ENCODE peak calls at places on chromosomes 4 and X, in nine cellular contexts. J is GM23248; F is esophagus squamous epithelium; V is astrocyte; O is adrenal gland; R is fibroblast of lung; H is thoracic aorta; N is body of pancreas; C is CD4-positive, alpha-beta T cell. K is an unnamed sample.

GRCh38 chr4:110636677-110637407 is 14.0 kb upstream of the PITX2 start:
- DNase-seq in R (peak), N (no peak), H (no peak), C (no peak), J (peak), V (peak), O (no peak), F (no peak), K (no peak)

GRCh38 chr4:48718818-48719465 is 61.1 kb downstream of the FRYL start:
- DNase-seq in H (no peak), V (no peak), O (no peak), N (no peak), C (no peak), R (no peak), J (no peak), F (no peak), K (no peak)

GRCh38 chr4:85430226-85430625 is 44.7 kb upstream of the ARHGAP24 start:
- DNase-seq in R (no peak), H (no peak), V (no peak), C (no peak), O (no peak), F (no peak), J (no peak), N (no peak), K (no peak)

GRCh38 chrX:129651756-129652564 is 2.8 kb downstream of the APLN start:
- DNase-seq in O (no peak), J (no peak), V (no peak), H (no peak), C (no peak), R (no peak), N (no peak), F (no peak), K (no peak)

GRCh38 chr4:184911310-184911709 is 85.5 kb upstream of the ACSL1 start:
- DNase-seq in J (no peak), V (peak), F (no peak), C (no peak), O (no peak), R (peak), N (no peak), H (no peak), K (no peak)

GRCh38 chrX:153539171-153539978 is 21.9 kb downstream of the ATP2B3 start:
- DNase-seq in R (peak), C (peak), F (no peak), N (peak), V (no peak), J (peak), O (peak), H (no peak), K (peak)

GRCh38 chrX:13863326-13863725 is 46.4 kb upstream of the GPM6B start:
- DNase-seq in H (no peak), N (no peak), J (no peak), C (no peak), O (no peak), F (no peak), V (peak), R (peak), K (no peak)

GRCh38 chrX:153455571-153455970 is 9.7 kb upstream of the TREX2 start:
- DNase-seq in J (no peak), N (no peak), V (no peak), C (no peak), F (no peak), H (no peak), R (no peak), O (no peak), K (no peak)

GRCh38 chr4:36385951-36386561 is 104.6 kb downstream of the DTHD1 start:
- DNase-seq in V (no peak), O (no peak), J (no peak), R (no peak), C (peak), N (no peak), H (no peak), F (no peak), K (no peak)

GRCh38 chr4:85812776-85813175 is 337.8 kb downstream of the ARHGAP24 start:
- DNase-seq in V (peak), R (peak), O (no peak), H (no peak), C (no peak), J (peak), F (no peak), N (no peak), K (no peak)

GRCh38 chr4:5387457-5387856 is 320.9 kb downstream of the EVC2 start:
- DNase-seq in C (no peak), H (no peak), J (no peak), F (no peak), V (no peak), N (no peak), R (no peak), O (no peak), K (no peak)

GRCh38 chr4:17276821-17277220 is 235.1 kb downstream of the QDPR start:
- DNase-seq in V (peak), J (peak), C (no peak), H (no peak), O (no peak), F (no peak), N (no peak), R (peak), K (no peak)

GRCh38 chrX:140439455-140439854 is 65.4 kb downstream of the SOX3 start:
- DNase-seq in H (no peak), N (peak), C (no peak), R (peak), J (peak), V (peak), O (no peak), F (no peak), K (peak)

GRCh38 chr4:180059216-180059881 is 2183.9 kb upstream of the TENM3 start:
- DNase-seq in R (peak), O (peak), H (no peak), N (no peak), J (peak), F (no peak), C (no peak), V (peak), K (no peak)

GRCh38 chr4:35493977-35494376 is 750.3 kb downstream of the ARAP2 start:
- DNase-seq in F (no peak), R (no peak), V (no peak), O (no peak), H (no peak), C (no peak), N (peak), J (no peak), K (no peak)

GRCh38 chrX:130179579-130180215 is 7.9 kb downstream of the RAB33A start:
- DNase-seq in C (no peak), H (no peak), F (no peak), R (peak), N (no peak), J (peak), O (no peak), V (no peak), K (no peak)

GRCh38 chrX:148204195-148204594 is 223.1 kb downstream of the FMR1NB start:
- DNase-seq in V (no peak), J (no peak), R (no peak), C (no peak), F (no peak), N (no peak), H (no peak), O (no peak), K (no peak)

GRCh38 chrX:20361890-20362262 is 95.2 kb upstream of the RPS6KA3 start:
- DNase-seq in F (no peak), C (no peak), R (peak), J (peak), N (no peak), O (no peak), V (peak), H (no peak), K (no peak)

GRCh38 chr4:25535278-25535677 is 120.4 kb upstream of the SLC34A2 start:
- DNase-seq in V (no peak), O (no peak), C (no peak), J (no peak), N (no peak), R (peak), F (no peak), H (no peak), K (no peak)

GRCh38 chrX:68718443-68718820 is 71.0 kb downstream of the STARD8 start:
- DNase-seq in C (no peak), J (no peak), H (no peak), N (peak), F (no peak), O (no peak), R (no peak), V (no peak), K (no peak)

GRCh38 chrX:24242649-24243556 is 71.0 kb downstream of the SUPT20HL2 start:
- DNase-seq in H (no peak), R (peak), F (peak), J (peak), V (peak), N (peak), C (no peak), O (peak), K (no peak)

GRCh38 chr4:6917445-6918241 is 8.0 kb downstream of the TBC1D14 start:
- DNase-seq in F (peak), N (peak), O (peak), V (no peak), H (no peak), R (peak), J (no peak), C (no peak), K (peak)

GRCh38 chrX:68415289-68415688 is 18.0 kb downstream of the OPHN1 start:
- DNase-seq in H (no peak), O (peak), R (peak), V (peak), J (peak), F (no peak), C (no peak), N (no peak), K (no peak)

GRCh38 chr4:24067781-24068193 is 177.9 kb upstream of the PPARGC1A start:
- DNase-seq in J (peak), V (peak), R (peak), N (peak), O (no peak), F (no peak), C (no peak), H (no peak), K (no peak)

GRCh38 chr4:55004831-55005230 is 120.6 kb downstream of the KDR start:
- DNase-seq in N (peak), J (no peak), R (peak), O (peak), V (peak), F (no peak), H (no peak), C (no peak), K (no peak)

GRCh38 chr4:128287159-128287870 is at the start of gene PGRMC2:
- DNase-seq in N (no peak), H (no peak), F (peak), C (peak), O (peak), V (peak), J (peak), R (peak), K (no peak)

GRCh38 chr4:125389713-125390112 is 75.0 kb downstream of the FAT4 start:
- DNase-seq in F (no peak), N (no peak), V (peak), J (peak), R (peak), O (no peak), C (no peak), H (no peak), K (no peak)

DNA sequence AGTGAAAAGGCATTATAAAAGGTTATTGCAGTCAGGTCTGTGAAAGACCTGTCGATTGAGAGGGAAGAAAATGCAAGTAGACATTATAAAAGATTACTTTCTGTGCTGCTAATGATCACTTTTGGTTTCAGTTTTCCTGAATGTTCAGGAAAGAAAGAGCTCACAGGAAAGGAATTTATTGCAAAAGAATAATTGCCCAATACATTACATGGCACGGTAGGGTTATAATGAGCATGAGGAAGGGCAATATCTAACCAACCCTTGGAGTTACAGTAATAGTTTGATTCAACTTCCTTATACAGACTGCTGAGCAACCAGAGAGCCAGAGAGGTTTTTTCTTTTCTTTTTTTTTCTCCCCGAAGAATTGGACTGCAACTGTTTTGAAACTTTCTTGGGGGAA is 246.9 kb downstream of the C4orf33 start:
- DNase-seq in V (peak), C (no peak), N (no peak), R (peak), J (peak), O (no peak), H (no peak), F (no peak), K (no peak)
- H3K27ac ChIP-seq in V (no peak), C (no peak), N (peak), R (no peak), J (peak), O (no peak), H (no peak), F (no peak), K (no peak)

DNA sequence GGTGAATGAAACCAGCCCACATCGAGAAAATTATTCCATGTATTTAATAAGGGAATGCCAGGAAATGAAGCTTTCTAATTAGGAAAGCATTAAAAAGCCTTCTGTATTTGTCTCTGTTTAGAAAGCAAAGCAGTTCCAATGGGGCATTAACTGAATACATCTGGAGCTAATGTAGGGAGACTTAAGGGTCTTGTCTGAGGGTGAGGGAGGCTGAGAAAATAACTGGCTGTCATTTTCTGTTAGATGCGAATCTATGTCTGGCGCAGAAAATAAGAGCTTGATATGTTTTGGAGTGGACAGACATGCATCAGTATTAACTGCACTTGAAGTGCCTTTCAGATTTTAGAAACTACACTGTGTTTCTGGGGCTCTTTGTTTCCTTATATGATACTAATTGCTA is 111.3 kb downstream of the KLHL8 start:
- DNase-seq in V (no peak), O (no peak), F (no peak), C (no peak), H (no peak), R (no peak), N (no peak), J (no peak), K (no peak)
- H3K27ac ChIP-seq in V (peak), O (no peak), F (peak), C (no peak), H (peak), R (peak), N (no peak), J (no peak), K (peak)

GRCh38 chrX:155767101-155767878 is 113.9 kb upstream of the VAMP7 start:
- DNase-seq in V (peak), R (peak), O (peak), H (peak), F (no peak), N (peak), J (peak), C (no peak), K (peak)

GRCh38 chrX:155766321-155766720 is 114.8 kb upstream of the VAMP7 start:
- DNase-seq in V (no peak), H (no peak), F (no peak), N (no peak), C (no peak), R (peak), O (no peak), J (peak), K (no peak)

GRCh38 chrX:155768036-155768769 is 112.9 kb upstream of the VAMP7 start:
- DNase-seq in C (no peak), R (peak), H (no peak), N (no peak), J (peak), O (peak), V (no peak), F (no peak), K (peak)
- H3K27ac ChIP-seq in C (no peak), R (no peak), H (peak), N (no peak), J (peak), O (no peak), V (no peak), F (peak), K (no peak)

DNA sequence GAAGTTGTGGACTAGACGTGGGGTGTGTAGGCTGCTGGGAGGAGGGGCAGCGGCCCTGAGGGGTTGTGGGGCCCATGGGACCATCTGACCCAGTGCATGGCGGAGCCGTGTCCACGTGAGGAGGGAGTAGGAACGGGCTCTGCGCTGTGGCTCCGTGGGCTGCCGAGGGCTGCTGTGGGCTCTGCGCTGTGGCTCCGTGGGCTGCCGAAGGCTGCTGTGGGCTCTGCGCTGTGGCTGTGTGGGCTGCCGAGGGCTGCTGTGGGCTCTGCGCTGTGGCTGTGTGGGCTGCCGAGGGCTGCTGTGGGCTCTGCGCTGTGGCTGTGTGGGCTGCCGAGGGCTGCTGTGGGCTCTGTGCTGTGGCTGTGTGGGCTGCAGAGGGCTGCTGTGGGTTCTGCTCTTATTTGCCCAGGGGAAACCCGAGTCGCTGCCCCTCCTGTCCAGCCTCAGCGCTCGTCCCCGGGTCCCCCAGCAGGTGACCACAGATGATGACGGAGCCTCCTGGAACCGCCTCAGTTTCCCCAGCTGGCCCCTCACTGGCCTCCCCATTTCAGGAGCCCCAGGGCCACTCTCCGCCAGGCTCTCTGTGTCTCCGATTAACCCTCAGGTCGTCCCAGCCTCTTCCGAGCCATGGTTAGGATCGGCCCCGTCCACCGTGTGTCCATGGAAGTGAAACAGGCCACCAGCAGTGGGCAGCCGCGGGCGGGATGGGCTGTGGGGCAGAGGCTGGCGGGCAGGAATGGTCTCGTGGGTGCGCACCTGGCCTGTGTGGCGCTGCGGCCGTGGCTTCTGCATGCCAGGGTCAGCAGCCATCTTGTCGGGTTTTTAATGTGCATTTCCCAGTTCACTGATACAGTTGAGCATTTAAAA is 20.0 kb downstream of the PCGF3 start:
- DNase-seq in H (no peak), F (no peak), R (no peak), O (peak), C (no peak), N (no peak), J (no peak), V (no peak), K (no peak)
- H3K27ac ChIP-seq in H (no peak), F (peak), R (peak), O (peak), C (no peak), N (no peak), J (peak), V (no peak), K (no peak)

DNA sequence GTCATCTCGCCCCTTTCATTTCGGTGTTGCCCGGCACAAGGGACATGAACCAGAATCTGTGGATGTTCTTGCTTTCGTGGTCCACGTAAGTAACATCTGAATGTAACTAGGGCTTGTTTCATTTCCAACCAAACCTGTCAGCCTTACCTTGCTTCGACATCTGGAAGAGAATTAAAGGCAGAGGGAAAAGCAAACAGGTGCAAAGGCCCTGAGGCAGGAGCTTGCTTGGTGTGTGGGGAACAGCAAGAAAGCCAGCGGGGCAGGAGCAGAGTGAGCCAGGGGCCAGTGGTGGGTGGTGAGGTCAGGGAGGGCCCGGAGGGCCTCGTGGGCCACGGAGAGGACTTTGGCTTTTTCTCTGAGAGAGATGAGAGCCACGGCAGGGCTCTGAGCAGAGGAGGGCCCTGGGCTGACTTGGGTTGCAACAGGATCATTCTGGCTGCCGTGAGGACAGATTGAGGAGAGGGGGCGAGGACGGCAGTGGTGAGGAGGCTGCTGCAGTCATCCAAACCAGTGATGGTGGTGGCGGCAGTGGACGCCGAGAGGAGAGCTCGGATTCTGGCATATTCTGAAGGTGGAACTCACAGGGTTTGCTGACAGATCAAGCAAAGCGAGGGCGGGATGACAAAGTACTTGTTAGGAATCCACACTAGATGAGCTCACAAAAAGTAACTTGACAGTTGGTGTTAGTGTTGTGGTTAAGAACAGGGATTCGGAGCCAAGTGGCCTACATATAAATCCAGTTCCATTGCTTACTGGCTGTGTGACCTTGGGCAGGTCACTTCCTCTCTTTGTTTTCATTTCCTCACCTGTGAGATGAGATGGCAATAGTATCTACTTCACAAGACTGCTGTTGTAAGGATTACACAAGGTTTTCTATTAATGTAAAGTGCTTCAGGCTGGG is 6.8 kb upstream of the WDR13 start:
- DNase-seq in O (no peak), J (no peak), C (no peak), H (no peak), R (peak), N (no peak), V (peak), F (no peak), K (no peak)
- H3K27ac ChIP-seq in O (no peak), J (peak), C (no peak), H (no peak), R (no peak), N (peak), V (no peak), F (peak), K (peak)

K was measured in lower lobe of right lung.